ENCODE peak calls at places on chromosomes 5 and 9, in five cellular contexts. X, K, N, L and H are unnamed samples.

GRCh38 chr9:122370869-122371467 is at the start of gene PTGS1:
- DNase-seq in K (peak; percentile 56), L (no peak), X (peak; percentile 49), N (peak; percentile 67), H (peak; percentile 64)

GRCh38 chr5:109697339-109697738 is 7.6 kb downstream of the MAN2A1 start:
- DNase-seq in X (no peak), N (no peak), L (no peak), K (peak; percentile 77), H (no peak)

GRCh38 chr9:17236147-17236546 is 101.3 kb downstream of the CNTLN start:
- DNase-seq in L (no peak), X (no peak), K (no peak), N (no peak), H (no peak)

GRCh38 chr5:71751422-71751821 is 32.3 kb downstream of the CARTPT start:
- DNase-seq in K (no peak), L (peak; percentile 32), X (no peak), N (no peak), H (no peak)

GRCh38 chr5:146565764-146566163 is 49.8 kb upstream of the GPR151 start:
- DNase-seq in X (peak; percentile 60), K (peak; percentile 70), N (peak; percentile 74), L (peak; percentile 72), H (peak; percentile 89)

GRCh38 chr5:121630402-121630801 is 221.3 kb upstream of the FTMT start:
- DNase-seq in X (no peak), N (peak; percentile 26), L (peak; percentile 36), K (no peak), H (no peak)

GRCh38 chr5:92962752-92963151 is 618.3 kb downstream of the NR2F1-AS1 start:
- DNase-seq in N (no peak), X (no peak), K (no peak), L (no peak), H (no peak)

GRCh38 chr9:108766786-108767185 is 89.0 kb downstream of the ACTL7B start:
- DNase-seq in N (no peak), K (no peak), X (no peak), L (no peak), H (no peak)

GRCh38 chr5:1507961-1508678 is 15.6 kb downstream of the LPCAT1 start:
- DNase-seq in L (no peak), X (no peak), N (no peak), K (no peak), H (no peak)

GRCh38 chr9:79408200-79408599 is 163.6 kb upstream of the TLE4 start:
- DNase-seq in L (no peak), X (no peak), N (peak; percentile 5), K (no peak), H (no peak)

GRCh38 chr5:177396807-177397206 is 3.7 kb downstream of the PFN3 start:
- DNase-seq in K (no peak), L (no peak), N (no peak), X (no peak), H (no peak)

GRCh38 chr9:134046894-134047681 is 20.7 kb downstream of the BRD3 start:
- DNase-seq in N (no peak), L (no peak), K (no peak), X (no peak), H (no peak)

GRCh38 chr5:6712136-6712581 is 1.1 kb upstream of the TENT4A start:
- DNase-seq in X (peak; percentile 56), K (peak; percentile 64), N (peak; percentile 87), L (peak; percentile 80), H (peak; percentile 75)
- H3K27ac ChIP-seq in X (peak overlapping the region; percentile 70), K (peak overlapping the region; percentile 97), N (peak overlapping the region; percentile 93), L (peak overlapping the region; percentile 86), H (peak overlapping the region; percentile 32)

DNA sequence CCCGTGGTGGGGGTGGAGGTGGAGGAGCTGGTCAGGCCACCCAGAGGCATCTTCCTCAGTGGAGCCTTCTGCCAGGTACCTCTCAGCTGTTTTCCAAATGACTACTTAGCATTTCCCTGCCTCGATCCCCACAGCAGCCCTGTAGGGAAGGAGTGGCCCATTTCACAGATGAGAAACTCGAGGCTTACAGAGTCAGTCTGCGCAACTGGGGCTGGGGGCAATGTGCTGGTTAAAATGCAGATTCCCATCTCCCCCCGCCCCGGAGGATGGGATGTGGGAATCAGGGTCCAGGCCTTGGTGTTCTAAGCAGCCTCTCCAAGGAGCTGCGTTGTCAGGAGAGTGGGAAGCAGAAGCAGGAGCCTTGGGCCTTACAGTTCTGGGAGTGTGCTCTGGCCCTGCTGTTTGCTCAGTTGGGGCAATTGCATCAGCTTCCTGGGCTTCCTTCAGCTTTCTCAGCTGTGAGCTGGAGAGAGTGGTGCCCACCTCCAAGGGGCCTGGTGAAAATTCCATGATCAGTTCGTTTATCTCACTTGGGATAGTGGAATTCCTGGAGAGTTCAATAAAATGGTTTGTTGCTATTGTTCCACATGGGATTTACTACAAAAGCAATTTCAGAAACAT is 19.4 kb downstream of the ERGIC1 start:
- DNase-seq in L (no peak), N (peak; percentile 69), X (no peak), K (no peak), H (no peak)
- H3K4me1 ChIP-seq in L (peaks cover 16% of the 10 kb centered on the region), N (peaks cover 48% of the 10 kb centered on the region), X (peaks cover 32% of the 10 kb centered on the region), K (no peaks in the 10 kb centered on the region), H (peaks cover 22% of the 10 kb centered on the region)

DNA sequence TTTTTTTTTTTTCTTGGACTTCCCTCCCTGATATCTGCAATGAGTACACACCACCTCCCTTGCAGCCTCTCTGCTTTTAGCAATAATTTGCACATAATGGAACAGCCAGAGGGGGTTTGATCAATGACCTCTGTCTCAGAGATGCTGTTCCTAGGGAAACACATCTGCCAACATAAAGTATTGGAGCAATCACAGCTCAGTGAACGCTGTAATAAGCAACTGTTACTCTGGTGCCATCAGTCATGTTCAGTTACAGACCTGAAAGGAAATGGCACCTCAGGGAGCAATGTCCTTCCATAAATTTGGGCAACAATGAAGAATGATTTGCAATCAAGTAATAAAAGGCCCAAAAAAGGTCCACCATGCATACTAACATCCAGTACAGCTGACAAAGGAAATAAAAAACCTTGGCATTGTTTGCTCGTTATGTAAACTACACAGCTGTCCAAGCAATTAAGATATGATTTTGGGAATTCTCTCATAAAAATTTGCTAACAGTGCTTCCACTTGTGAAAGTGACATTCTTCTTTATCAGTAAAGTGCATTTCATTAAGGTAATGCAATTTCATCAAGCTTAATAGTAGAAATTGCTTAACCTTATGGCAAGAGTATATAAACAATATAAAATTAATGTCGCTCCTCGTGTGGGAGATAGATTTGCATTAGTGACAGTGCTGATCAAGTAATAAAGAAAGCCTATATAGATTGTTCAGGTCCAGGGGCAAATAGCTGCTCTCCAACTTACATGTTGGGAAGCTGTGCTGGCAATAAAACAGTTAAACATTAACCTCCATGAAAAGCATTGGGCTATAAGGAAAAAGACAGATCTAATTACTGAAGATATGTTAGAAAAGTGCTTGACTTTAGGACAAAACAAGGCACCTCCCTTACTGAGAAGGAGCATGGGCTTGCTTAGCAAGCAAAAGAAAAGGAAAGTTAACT is 167.7 kb downstream of the RASEF start:
- DNase-seq in L (no peak), N (no peak), X (no peak), K (no peak), H (no peak)
- H3K9me2 ChIP-seq in L (no peaks in the 10 kb centered on the region), N (no peaks in the 10 kb centered on the region), X (no peaks in the 10 kb centered on the region), K (no peaks in the 10 kb centered on the region), H (no peaks in the 10 kb centered on the region)

DNA sequence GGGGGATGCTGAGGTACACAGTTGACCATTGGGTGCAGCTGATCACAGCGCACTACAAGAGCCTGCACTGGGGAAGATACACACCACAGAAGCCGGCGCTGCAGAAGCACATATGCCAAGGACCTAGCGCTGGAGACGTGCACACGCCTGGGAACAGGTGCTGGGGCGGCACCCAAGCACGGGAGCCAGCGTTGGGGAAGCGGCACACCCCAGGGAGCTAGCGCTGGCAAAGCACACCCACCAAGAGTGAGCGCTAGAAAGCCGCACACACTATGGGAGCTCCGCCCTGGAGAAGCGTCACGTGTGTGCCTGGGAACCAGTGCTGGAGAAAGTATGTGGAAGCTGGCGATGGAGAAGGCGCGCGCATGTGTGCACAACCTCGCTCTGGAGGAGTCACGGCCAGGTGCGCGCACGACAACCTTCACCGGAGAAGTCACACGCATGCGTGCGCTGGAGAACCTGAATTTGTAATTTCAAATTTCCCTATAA is 4.5 kb downstream of the FANCC start:
- DNase-seq in K (no peak), N (peak; percentile 77), L (peak; percentile 88), X (no peak), H (no peak)
- H3K27ac ChIP-seq in K (no peak overlapping the region), N (no peak overlapping the region), L (no peak overlapping the region), X (no peak overlapping the region), H (no peak overlapping the region)

GRCh38 chr5:142780871-142781270 is 10.7 kb downstream of the ARHGAP26 start:
- DNase-seq in L (no peak), X (no peak), K (no peak), N (no peak), H (no peak)

GRCh38 chr5:142779163-142779562 is 9.0 kb downstream of the ARHGAP26 start:
- DNase-seq in N (peak; percentile 4), L (no peak), X (no peak), K (no peak), H (no peak)

GRCh38 chr5:142777108-142777507 is 6.9 kb downstream of the ARHGAP26 start:
- DNase-seq in X (no peak), L (no peak), N (no peak), K (no peak), H (no peak)

GRCh38 chr5:142772766-142773293 is 2.7 kb downstream of the ARHGAP26 start:
- DNase-seq in L (peak; percentile 24), N (no peak), X (no peak), K (no peak), H (no peak)

GRCh38 chr5:142777858-142778257 is 7.7 kb downstream of the ARHGAP26 start:
- DNase-seq in X (no peak), K (no peak), L (no peak), N (peak; percentile 14), H (no peak)
- H3K4me1 ChIP-seq in X (no peaks in the 10 kb centered on the region), K (peaks cover 9% of the 10 kb centered on the region), L (peaks cover 7% of the 10 kb centered on the region), N (peaks cover 8% of the 10 kb centered on the region), H (no peaks in the 10 kb centered on the region)

GRCh38 chr9:82893549-82893948 is 169.4 kb downstream of the RASEF start:
- DNase-seq in X (no peak), L (no peak), K (no peak), N (no peak), H (no peak)
- H3K9me2 ChIP-seq in X (no peaks in the 10 kb centered on the region), L (no peaks in the 10 kb centered on the region), K (no peaks in the 10 kb centered on the region), N (no peaks in the 10 kb centered on the region), H (no peaks in the 10 kb centered on the region)